ENCODE peak calls at places on chromosomes 2 and 18, in seven cellular contexts. G, V, S, R, A, N and M are unnamed samples.

GRCh38 chr2:38907743-38908562 is 18.3 kb downstream of the ARHGEF33 start:
- DNase-seq in G (no peak), V (no peak), S (no peak), R (no peak), A (peak), N (peak), M (no peak)

GRCh38 chr2:138395565-138396306 is 105.8 kb upstream of the SPOPL start:
- DNase-seq in G (no peak), V (no peak), S (no peak), R (no peak), A (peak), N (peak), M (no peak)

GRCh38 chr18:25144835-25145234 is 207.1 kb downstream of the ZNF521 start:
- DNase-seq in G (no peak), V (no peak), S (peak), R (no peak), A (peak), N (peak), M (no peak)

GRCh38 chr2:153963247-153963646 is 91.5 kb downstream of the GALNT13 start:
- DNase-seq in G (no peak), V (no peak), S (no peak), R (no peak), A (no peak), N (no peak), M (no peak)

GRCh38 chr2:43068730-43069517 is 157.5 kb downstream of the ZFP36L2 start:
- DNase-seq in G (no peak), V (peak), S (no peak), R (no peak), A (no peak), N (no peak), M (no peak)

GRCh38 chr2:10135296-10136089 is 13.0 kb downstream of the RRM2 start:
- DNase-seq in G (no peak), V (no peak), S (no peak), R (no peak), A (no peak), N (peak), M (no peak)

GRCh38 chr18:61635901-61636528 is 256.8 kb downstream of the RNF152 start:
- DNase-seq in G (peak), V (peak), S (no peak), R (peak), A (peak), N (peak), M (no peak)

GRCh38 chr18:79544386-79544963 is 135.1 kb upstream of the CTDP1 start:
- DNase-seq in G (peak), V (peak), S (no peak), R (no peak), A (no peak), N (no peak), M (no peak)

GRCh38 chr2:32192418-32192817 is 26.8 kb downstream of the SLC30A6 start:
- DNase-seq in G (no peak), V (no peak), S (no peak), R (no peak), A (no peak), N (no peak), M (no peak)

GRCh38 chr2:44112096-44112495 is 56.6 kb upstream of the PPM1B start:
- DNase-seq in G (no peak), V (no peak), S (no peak), R (no peak), A (no peak), N (no peak), M (no peak)

GRCh38 chr2:47719099-47719498 is 63.8 kb upstream of the MSH6 start:
- DNase-seq in G (no peak), V (no peak), S (no peak), R (no peak), A (no peak), N (no peak), M (no peak)

GRCh38 chr2:46676198-46676597 is 196.8 kb downstream of the TMEM247 start:
- DNase-seq in G (no peak), V (no peak), S (no peak), R (no peak), A (no peak), N (no peak), M (no peak)

GRCh38 chr18:79687806-79688205 is 8.2 kb downstream of the CTDP1 start:
- DNase-seq in G (no peak), V (no peak), S (no peak), R (no peak), A (peak), N (peak), M (no peak)

GRCh38 chr2:170396799-170397459 is 219.0 kb downstream of the MYO3B start:
- DNase-seq in G (no peak), V (no peak), S (no peak), R (no peak), A (peak), N (peak), M (no peak)

GRCh38 chr2:27772804-27773203 is 1.3 kb downstream of the MRPL33 start:
- DNase-seq in G (no peak), V (no peak), S (no peak), R (no peak), A (no peak), N (peak), M (no peak)

GRCh38 chr2:237859533-237860272 is at the start of gene RAMP1:
- DNase-seq in G (peak), V (no peak), S (no peak), R (no peak), A (peak), N (peak), M (no peak)

GRCh38 chr18:23042133-23042532 is 93.2 kb upstream of the CABLES1 start:
- DNase-seq in G (no peak), V (no peak), S (no peak), R (no peak), A (no peak), N (no peak), M (no peak)

GRCh38 chr2:85175369-85176299 is 42.4 kb downstream of the TCF7L1 start:
- DNase-seq in G (no peak), V (no peak), S (peak), R (no peak), A (peak), N (no peak), M (no peak)

GRCh38 chr18:45521151-45521550 is 94.1 kb upstream of the SLC14A2 start:
- DNase-seq in G (no peak), V (no peak), S (no peak), R (no peak), A (peak), N (no peak), M (no peak)

GRCh38 chr2:118974103-118974911 is 32.3 kb downstream of the MARCO start:
- DNase-seq in G (no peak), V (no peak), S (no peak), R (no peak), A (peak), N (peak), M (no peak)

GRCh38 chr2:143226714-143227541 is 97.7 kb downstream of the ARHGAP15 start:
- DNase-seq in G (no peak), V (no peak), S (no peak), R (no peak), A (no peak), N (no peak), M (no peak)

GRCh38 chr2:7627587-7627986 is 710.4 kb downstream of the RNF144A start:
- DNase-seq in G (no peak), V (no peak), S (peak), R (no peak), A (no peak), N (no peak), M (no peak)

GRCh38 chr2:150339951-150340350 is 147.5 kb downstream of the RND3 start:
- DNase-seq in G (no peak), V (no peak), S (no peak), R (no peak), A (peak), N (no peak), M (no peak)

GRCh38 chr2:777051-777450 is 99.8 kb upstream of the TMEM18 start:
- DNase-seq in G (no peak), V (no peak), S (no peak), R (no peak), A (no peak), N (no peak), M (no peak)

GRCh38 chr18:48932822-48933510 is 17.8 kb downstream of the SMAD7 start:
- DNase-seq in G (no peak), V (no peak), S (no peak), R (no peak), A (no peak), N (peak), M (no peak)

GRCh38 chr2:55518846-55519167 is 711 bp upstream of the CFAP36 start:
- DNase-seq in G (no peak), V (no peak), S (no peak), R (no peak), A (peak), N (peak), M (no peak)